ENCODE peak calls at places on chromosomes 2 and 18, in four cellular contexts. One of them, this sample, is unnamed.

GRCh38 chr2:191050640-191050987 is 36.6 kb upstream of the STAT1 start:
- DNase-seq in mammary epithelial cell: peak
- DNase-seq in Peyer's patch: no peak
- DNase-seq in cardiac fibroblast: peak
- DNase-seq in this sample: peak

GRCh38 chr2:155145758-155146229 is 447.3 kb downstream of the KCNJ3 start:
- DNase-seq in cardiac fibroblast: no peak
- DNase-seq in mammary epithelial cell: no peak
- DNase-seq in Peyer's patch: no peak
- DNase-seq in this sample: no peak

GRCh38 chr2:20930928-20931327 is 108.0 kb upstream of the LDAH start:
- DNase-seq in mammary epithelial cell: peak
- DNase-seq in cardiac fibroblast: peak
- DNase-seq in Peyer's patch: no peak
- DNase-seq in this sample: peak

GRCh38 chr2:134431837-134432437 is 178.1 kb downstream of the MGAT5 start:
- DNase-seq in cardiac fibroblast: peak
- DNase-seq in mammary epithelial cell: peak
- DNase-seq in Peyer's patch: no peak
- DNase-seq in this sample: peak

GRCh38 chr2:191970867-191971266 is 124.0 kb upstream of the CAVIN2 start:
- DNase-seq in mammary epithelial cell: no peak
- DNase-seq in Peyer's patch: no peak
- DNase-seq in cardiac fibroblast: no peak
- DNase-seq in this sample: no peak

GRCh38 chr2:141242008-141242407 is 888.8 kb downstream of the LRP1B start:
- DNase-seq in cardiac fibroblast: no peak
- DNase-seq in mammary epithelial cell: no peak
- DNase-seq in Peyer's patch: no peak
- DNase-seq in this sample: no peak

GRCh38 chr2:101127319-101128056 is 23.7 kb downstream of the TBC1D8 start:
- DNase-seq in cardiac fibroblast: no peak
- DNase-seq in mammary epithelial cell: peak
- DNase-seq in Peyer's patch: no peak
- DNase-seq in this sample: peak

GRCh38 chr2:119473621-119474370 is 42.1 kb downstream of the TMEM37 start:
- DNase-seq in cardiac fibroblast: no peak
- DNase-seq in Peyer's patch: no peak
- DNase-seq in mammary epithelial cell: no peak
- DNase-seq in this sample: no peak

GRCh38 chr18:76252880-76253279 is 242.2 kb downstream of the ZNF516 start:
- DNase-seq in cardiac fibroblast: peak
- DNase-seq in Peyer's patch: no peak
- DNase-seq in mammary epithelial cell: no peak
- DNase-seq in this sample: peak

GRCh38 chr2:216885117-216885553 is 25.3 kb upstream of the TNP1 start:
- DNase-seq in cardiac fibroblast: no peak
- DNase-seq in Peyer's patch: no peak
- DNase-seq in mammary epithelial cell: no peak
- DNase-seq in this sample: no peak

GRCh38 chr2:71991397-71991796 is 156.3 kb downstream of the CYP26B1 start:
- DNase-seq in Peyer's patch: no peak
- DNase-seq in mammary epithelial cell: no peak
- DNase-seq in cardiac fibroblast: no peak
- DNase-seq in this sample: no peak

GRCh38 chr2:20421336-20421987 is 25.4 kb upstream of the RHOB start:
- DNase-seq in Peyer's patch: no peak
- DNase-seq in mammary epithelial cell: no peak
- DNase-seq in cardiac fibroblast: no peak
- DNase-seq in this sample: no peak

GRCh38 chr18:44466997-44467396 is 213.7 kb upstream of the SETBP1 start:
- DNase-seq in cardiac fibroblast: no peak
- DNase-seq in Peyer's patch: no peak
- DNase-seq in mammary epithelial cell: no peak
- DNase-seq in this sample: no peak

GRCh38 chr2:159712929-159713575 is 746 bp downstream of the MARCHF7 start:
- DNase-seq in mammary epithelial cell: peak
- DNase-seq in Peyer's patch: no peak
- DNase-seq in cardiac fibroblast: peak
- DNase-seq in this sample: peak

GRCh38 chr2:164189851-164190250 is 431.4 kb downstream of the GRB14 start:
- DNase-seq in Peyer's patch: no peak
- DNase-seq in cardiac fibroblast: no peak
- DNase-seq in mammary epithelial cell: no peak
- DNase-seq in this sample: no peak

GRCh38 chr2:24104110-24104650 is 19.0 kb downstream of the PFN4 start:
- DNase-seq in mammary epithelial cell: no peak
- DNase-seq in Peyer's patch: no peak
- DNase-seq in cardiac fibroblast: no peak
- DNase-seq in this sample: no peak

GRCh38 chr2:226364217-226364616 is 435.4 kb downstream of the IRS1 start:
- DNase-seq in cardiac fibroblast: no peak
- DNase-seq in mammary epithelial cell: no peak
- DNase-seq in Peyer's patch: no peak
- DNase-seq in this sample: no peak

GRCh38 chr18:47558110-47558750 is 306.8 kb upstream of the SKOR2 start:
- DNase-seq in cardiac fibroblast: no peak
- DNase-seq in Peyer's patch: no peak
- DNase-seq in mammary epithelial cell: no peak
- DNase-seq in this sample: no peak

GRCh38 chr2:69612197-69612596 is 31.3 kb downstream of the AAK1 start:
- DNase-seq in cardiac fibroblast: no peak
- DNase-seq in mammary epithelial cell: no peak
- DNase-seq in Peyer's patch: no peak
- DNase-seq in this sample: no peak

GRCh38 chr2:66433945-66434678 is 813 bp upstream of the MEIS1 start:
- DNase-seq in mammary epithelial cell: peak
- DNase-seq in cardiac fibroblast: peak
- DNase-seq in Peyer's patch: peak
- DNase-seq in this sample: peak

GRCh38 chr2:226891780-226892590 is 56.1 kb downstream of the RHBDD1 start:
- DNase-seq in cardiac fibroblast: peak
- DNase-seq in Peyer's patch: no peak
- DNase-seq in mammary epithelial cell: peak
- DNase-seq in this sample: peak

GRCh38 chr2:120538691-120539420 is 192.9 kb downstream of the INHBB start:
- DNase-seq in Peyer's patch: no peak
- DNase-seq in cardiac fibroblast: no peak
- DNase-seq in mammary epithelial cell: no peak
- DNase-seq in this sample: no peak

GRCh38 chr2:230968921-230969672 is 26.8 kb upstream of the SPATA3 start:
- DNase-seq in Peyer's patch: no peak
- DNase-seq in cardiac fibroblast: no peak
- DNase-seq in mammary epithelial cell: no peak
- DNase-seq in this sample: no peak

GRCh38 chr2:196068271-196069209 is at the start of gene DNAH7:
- DNase-seq in cardiac fibroblast: peak
- DNase-seq in mammary epithelial cell: peak
- DNase-seq in Peyer's patch: peak
- DNase-seq in this sample: peak

DNA sequence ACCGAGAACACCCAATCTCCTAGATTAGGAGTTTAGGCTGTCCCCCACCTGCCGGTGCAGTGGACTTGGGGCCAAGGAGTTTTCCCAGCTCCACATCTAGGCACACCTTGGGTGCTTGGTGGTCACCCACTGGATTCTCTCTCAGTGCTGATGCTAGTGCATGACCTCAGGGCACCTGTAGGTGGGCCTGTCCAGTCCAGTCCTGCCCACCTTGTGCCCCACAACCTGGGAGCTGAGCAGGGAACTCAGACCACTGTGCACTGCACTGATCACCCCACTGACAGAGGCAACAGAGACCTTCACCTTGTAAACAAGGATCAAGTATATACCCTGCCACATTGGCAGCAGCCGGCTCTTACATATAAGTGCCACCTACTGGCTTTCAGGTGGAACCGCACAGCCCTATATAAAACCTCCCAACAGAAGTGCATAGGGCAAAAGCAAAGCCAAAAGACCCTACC is 12.7 kb upstream of the CDH19 start:
- DNase-seq in Peyer's patch: no peak
- DNase-seq in cardiac fibroblast: peak
- DNase-seq in mammary epithelial cell: peak
- DNase-seq in this sample: peak
- TF ChIP-seq CTCF in Peyer's patch: no peak
- TF ChIP-seq CTCF in cardiac fibroblast: peak
- TF ChIP-seq CTCF in mammary epithelial cell: peak
- TF ChIP-seq CTCF in this sample: peak

DNA sequence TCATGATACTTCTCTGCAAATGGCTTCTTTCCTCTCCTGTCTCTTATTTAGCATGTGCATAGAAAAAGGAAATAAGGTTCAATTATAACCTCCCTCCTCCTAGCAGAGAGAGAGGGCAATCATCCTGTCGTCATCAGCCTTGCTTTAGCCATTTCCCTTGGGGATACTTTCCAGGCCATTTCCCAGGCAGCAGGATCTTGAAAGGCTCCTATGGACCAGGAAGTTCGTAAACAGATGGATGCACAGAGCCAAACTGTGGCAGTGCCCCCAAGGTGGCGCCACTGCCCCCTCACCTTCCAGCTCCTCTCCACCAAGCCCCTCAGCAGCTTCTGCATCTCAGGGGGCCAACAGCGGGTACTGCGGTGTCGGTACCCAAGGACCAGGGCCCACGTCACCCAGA is 157.4 kb downstream of the DTNA start:
- DNase-seq in Peyer's patch: no peak
- DNase-seq in cardiac fibroblast: peak
- DNase-seq in mammary epithelial cell: no peak
- DNase-seq in this sample: no peak
- TF ChIP-seq CTCF in Peyer's patch: no peak
- TF ChIP-seq CTCF in cardiac fibroblast: peak
- TF ChIP-seq CTCF in mammary epithelial cell: peak
- TF ChIP-seq CTCF in this sample: no peak

GRCh38 chr2:166179201-166179600 is 51.4 kb upstream of the SCN1A start:
- DNase-seq in Peyer's patch: no peak
- DNase-seq in cardiac fibroblast: peak
- DNase-seq in mammary epithelial cell: no peak
- DNase-seq in this sample: no peak
- TF ChIP-seq CTCF in Peyer's patch: no peak
- TF ChIP-seq CTCF in cardiac fibroblast: peak
- TF ChIP-seq CTCF in mammary epithelial cell: peak
- TF ChIP-seq CTCF in this sample: peak

GRCh38 chr18:24014986-24015896 is 687 bp downstream of the TTC39C start:
- DNase-seq in mammary epithelial cell: peak
- DNase-seq in Peyer's patch: peak
- DNase-seq in cardiac fibroblast: peak
- DNase-seq in this sample: peak

GRCh38 chr18:24018299-24018910 is 3.9 kb downstream of the TTC39C start:
- DNase-seq in Peyer's patch: no peak
- DNase-seq in mammary epithelial cell: no peak
- DNase-seq in cardiac fibroblast: no peak
- DNase-seq in this sample: no peak

GRCh38 chr18:24015897-24016631 is 1.5 kb downstream of the TTC39C start:
- DNase-seq in cardiac fibroblast: no peak
- DNase-seq in mammary epithelial cell: no peak
- DNase-seq in Peyer's patch: no peak
- DNase-seq in this sample: no peak

GRCh38 chr18:24014062-24014985 is at the start of gene TTC39C:
- DNase-seq in Peyer's patch: peak
- DNase-seq in cardiac fibroblast: peak
- DNase-seq in mammary epithelial cell: peak
- DNase-seq in this sample: peak

GRCh38 chr18:24016643-24017042 is 2.1 kb downstream of the TTC39C start:
- DNase-seq in cardiac fibroblast: no peak
- DNase-seq in mammary epithelial cell: peak
- DNase-seq in Peyer's patch: no peak
- DNase-seq in this sample: peak
- TF ChIP-seq CTCF in cardiac fibroblast: no peak
- TF ChIP-seq CTCF in mammary epithelial cell: peak
- TF ChIP-seq CTCF in Peyer's patch: no peak
- TF ChIP-seq CTCF in this sample: peak

GRCh38 chr2:222671259-222672067 is at the start of gene MOGAT1:
- DNase-seq in Peyer's patch: peak
- DNase-seq in cardiac fibroblast: no peak
- DNase-seq in mammary epithelial cell: no peak
- DNase-seq in this sample: peak
- TF ChIP-seq CTCF in Peyer's patch: no peak
- TF ChIP-seq CTCF in cardiac fibroblast: no peak
- TF ChIP-seq CTCF in mammary epithelial cell: no peak
- TF ChIP-seq CTCF in this sample: no peak

GRCh38 chr18:30086351-30086750 is 956.2 kb downstream of the DSC3 start:
- DNase-seq in mammary epithelial cell: no peak
- DNase-seq in cardiac fibroblast: no peak
- DNase-seq in Peyer's patch: no peak
- DNase-seq in this sample: no peak

GRCh38 chr18:30081122-30081521 is 961.4 kb downstream of the DSC3 start:
- DNase-seq in mammary epithelial cell: no peak
- DNase-seq in Peyer's patch: no peak
- DNase-seq in cardiac fibroblast: no peak
- DNase-seq in this sample: no peak
- TF ChIP-seq CTCF in mammary epithelial cell: no peak
- TF ChIP-seq CTCF in Peyer's patch: no peak
- TF ChIP-seq CTCF in cardiac fibroblast: no peak
- TF ChIP-seq CTCF in this sample: no peak

GRCh38 chr2:170369894-170370293 is 191.9 kb downstream of the MYO3B start:
- DNase-seq in Peyer's patch: no peak
- DNase-seq in mammary epithelial cell: peak
- DNase-seq in cardiac fibroblast: peak
- DNase-seq in this sample: peak
- TF ChIP-seq CTCF in Peyer's patch: no peak
- TF ChIP-seq CTCF in mammary epithelial cell: peak
- TF ChIP-seq CTCF in cardiac fibroblast: peak
- TF ChIP-seq CTCF in this sample: no peak

This sample was measured in epithelial cell of esophagus.